ENCODE peak calls at places on chromosome 17, in seven cellular contexts. F, R, P, N, L, G and J are unnamed samples.

GRCh38 chr17:82937411-82938371 is 97.9 kb upstream of the ZNF750 start:
- DNase-seq in G (no peak), L (peak; percentile 8), R (no peak), F (peak; percentile 4), P (no peak), N (no peak), J (no peak)

GRCh38 chr17:11144358-11145233 is 96.4 kb upstream of the SHISA6 start:
- DNase-seq in G (no peak), R (no peak), L (no peak), P (peak; percentile 2), F (no peak), N (no peak), J (no peak)

GRCh38 chr17:17778308-17779014 is 58.3 kb downstream of the SREBF1 start:
- DNase-seq in G (no peak), R (no peak), F (peak; percentile 39), N (no peak), L (peak; percentile 95), P (no peak), J (peak; percentile 5)

GRCh38 chr17:21275579-21276339 is 8.8 kb upstream of the MAP2K3 start:
- DNase-seq in P (peak; percentile 85), L (peak; percentile 88), G (peak; percentile 80), F (peak; percentile 90), R (peak; percentile 59), N (peak; percentile 94), J (peak; percentile 86)

GRCh38 chr17:1231456-1231855 is 38.8 kb upstream of the BHLHA9 start:
- DNase-seq in G (no peak), L (peak; percentile 36), F (no peak), N (no peak), P (no peak), R (no peak), J (peak; percentile 1)

GRCh38 chr17:17433260-17433659 is 43.5 kb upstream of the MED9 start:
- DNase-seq in N (no peak), L (no peak), F (no peak), R (no peak), P (no peak), G (no peak), J (no peak)

GRCh38 chr17:39626671-39627169 is at the start of gene PPP1R1B:
- DNase-seq in G (no peak), F (no peak), N (no peak), L (no peak), R (no peak), P (no peak), J (peak; percentile 79)

GRCh38 chr17:29687601-29688000 is 64.9 kb upstream of the CORO6 start:
- DNase-seq in G (no peak), L (no peak), N (no peak), F (no peak), P (no peak), R (no peak), J (no peak)

GRCh38 chr17:7435676-7436555 is 681 bp downstream of the TMEM102 start:
- DNase-seq in N (peak; percentile 53), G (peak; percentile 39), L (no peak), P (peak; percentile 49), F (no peak), R (no peak), J (peak; percentile 19)

GRCh38 chr17:7716901-7717755 is at the start of gene DNAH2:
- DNase-seq in F (peak; percentile 87), N (no peak), G (peak; percentile 74), P (peak; percentile 95), L (peak; percentile 88), R (peak; percentile 72), J (peak; percentile 96)

GRCh38 chr17:82378741-82379021 is 7.1 kb downstream of the UTS2R start:
- DNase-seq in G (no peak), L (no peak), P (no peak), N (no peak), R (no peak), F (no peak), J (no peak)

GRCh38 chr17:12613566-12613965 is 52.1 kb upstream of the MYOCD start:
- DNase-seq in P (peak; percentile 89), R (peak; percentile 21), L (no peak), N (no peak), G (no peak), F (no peak), J (no peak)

GRCh38 chr17:1294157-1294717 is 14.8 kb downstream of the TRARG1 start:
- DNase-seq in G (no peak), F (no peak), N (peak; percentile 42), P (no peak), L (no peak), R (no peak), J (no peak)

GRCh38 chr17:58265902-58266875 is 14.5 kb downstream of the MPO start:
- DNase-seq in P (no peak), L (no peak), N (no peak), G (no peak), F (no peak), R (no peak), J (no peak)

GRCh38 chr17:1143573-1143972 is 36.2 kb downstream of the ABR start:
- DNase-seq in F (peak; percentile 56), R (no peak), P (no peak), N (no peak), G (no peak), L (no peak), J (peak; percentile 46)

GRCh38 chr17:56793506-56793905 is 40.2 kb downstream of the C17orf67 start:
- DNase-seq in N (no peak), G (no peak), F (no peak), P (no peak), L (no peak), R (no peak), J (no peak)

GRCh38 chr17:66817750-66818149 is 17.2 kb upstream of the CACNG5 start:
- DNase-seq in N (no peak), R (no peak), P (no peak), L (no peak), F (no peak), G (no peak), J (no peak)

GRCh38 chr17:67448449-67448848 is 71.4 kb downstream of the PITPNC1 start:
- DNase-seq in F (no peak), G (no peak), P (no peak), R (no peak), L (no peak), N (no peak), J (no peak)

GRCh38 chr17:40602445-40603443 is 37.5 kb upstream of the CCR7 start:
- DNase-seq in G (no peak), R (no peak), L (no peak), F (no peak), P (no peak), N (peak; percentile 56), J (no peak)

GRCh38 chr17:80706454-80706853 is 161.8 kb downstream of the RPTOR start:
- DNase-seq in N (no peak), G (no peak), L (no peak), R (no peak), F (peak; percentile 81), P (no peak), J (peak; percentile 90)

GRCh38 chr17:15398291-15398690 is 56.9 kb upstream of the TEKT3 start:
- DNase-seq in R (no peak), N (no peak), G (no peak), P (peak; percentile 78), F (peak; percentile 68), L (no peak), J (no peak)

GRCh38 chr17:2399572-2400473 is 1.0 kb downstream of the MNT start:
- DNase-seq in P (peak; percentile 97), G (peak; percentile 75), L (peak; percentile 94), F (peak; percentile 93), N (peak; percentile 87), R (peak; percentile 97), J (peak; percentile 94)

GRCh38 chr17:7156342-7156940 is 22.7 kb downstream of the ASGR1 start:
- DNase-seq in G (no peak), P (no peak), F (no peak), R (no peak), L (no peak), N (no peak), J (no peak)

GRCh38 chr17:74759243-74759801 is 10.9 kb downstream of the NHERF1 start:
- DNase-seq in F (no peak), P (no peak), L (no peak), G (no peak), R (no peak), N (peak; percentile 21), J (no peak)